ENCODE peak calls at places on chromosomes 1 and 21, in eight cellular contexts. One of them, this sample, is unnamed.

GRCh38 chr1:41006942-41007865 is 14.3 kb downstream of the SLFNL1 start:
- DNase-seq in A549: no peak
- DNase-seq in GM23338: no peak
- DNase-seq in SK-N-SH: no peak
- DNase-seq in K562: no peak
- DNase-seq in HCT116: no peak
- DNase-seq in HepG2: no peak
- DNase-seq in GM12878: no peak
- DNase-seq in this sample: no peak

GRCh38 chr1:85047472-85048295 is 616 bp downstream of the MCOLN3 start:
- DNase-seq in A549: peak
- DNase-seq in GM23338: peak
- DNase-seq in SK-N-SH: peak
- DNase-seq in K562: peak
- DNase-seq in HCT116: no peak
- DNase-seq in HepG2: no peak
- DNase-seq in GM12878: no peak
- DNase-seq in this sample: no peak

GRCh38 chr1:100930494-100930893 is 34.6 kb downstream of the SLC30A7 start:
- DNase-seq in A549: no peak
- DNase-seq in GM23338: no peak
- DNase-seq in SK-N-SH: no peak
- DNase-seq in K562: no peak
- DNase-seq in HCT116: no peak
- DNase-seq in HepG2: no peak
- DNase-seq in GM12878: no peak
- DNase-seq in this sample: no peak

GRCh38 chr1:154155282-154155681 is 409 bp upstream of the NUP210L start:
- DNase-seq in A549: no peak
- DNase-seq in GM23338: peak
- DNase-seq in SK-N-SH: no peak
- DNase-seq in K562: no peak
- DNase-seq in HCT116: no peak
- DNase-seq in HepG2: no peak
- DNase-seq in GM12878: no peak
- DNase-seq in this sample: no peak

GRCh38 chr1:11383553-11384169 is 95.3 kb upstream of the DISP3 start:
- DNase-seq in A549: no peak
- DNase-seq in GM23338: no peak
- DNase-seq in SK-N-SH: no peak
- DNase-seq in K562: no peak
- DNase-seq in HCT116: no peak
- DNase-seq in HepG2: no peak
- DNase-seq in GM12878: no peak
- DNase-seq in this sample: peak

GRCh38 chr1:33634806-33635205 is 162.4 kb downstream of the ZSCAN20 start:
- DNase-seq in A549: peak
- DNase-seq in GM23338: peak
- DNase-seq in SK-N-SH: peak
- DNase-seq in K562: peak
- DNase-seq in HCT116: peak
- DNase-seq in HepG2: peak
- DNase-seq in GM12878: no peak
- DNase-seq in this sample: peak

GRCh38 chr1:203152158-203153034 is 23.2 kb downstream of the MYBPH start:
- DNase-seq in A549: no peak
- DNase-seq in GM23338: no peak
- DNase-seq in SK-N-SH: no peak
- DNase-seq in K562: no peak
- DNase-seq in HCT116: no peak
- DNase-seq in HepG2: no peak
- DNase-seq in GM12878: no peak
- DNase-seq in this sample: no peak

GRCh38 chr1:228064296-228064695 is 18.2 kb upstream of the ARF1 start:
- DNase-seq in A549: no peak
- DNase-seq in GM23338: no peak
- DNase-seq in SK-N-SH: no peak
- DNase-seq in K562: no peak
- DNase-seq in HCT116: no peak
- DNase-seq in HepG2: no peak
- DNase-seq in GM12878: no peak
- DNase-seq in this sample: no peak

GRCh38 chr1:233114159-233114558 is 163.7 kb downstream of the NTPCR start:
- DNase-seq in A549: peak
- DNase-seq in GM23338: peak
- DNase-seq in SK-N-SH: no peak
- DNase-seq in K562: no peak
- DNase-seq in HCT116: peak
- DNase-seq in HepG2: no peak
- DNase-seq in GM12878: no peak
- DNase-seq in this sample: peak

GRCh38 chr21:38459490-38459889 is 38.8 kb downstream of the ERG start:
- DNase-seq in A549: no peak
- DNase-seq in GM23338: no peak
- DNase-seq in SK-N-SH: no peak
- DNase-seq in K562: no peak
- DNase-seq in HCT116: no peak
- DNase-seq in HepG2: no peak
- DNase-seq in GM12878: no peak
- DNase-seq in this sample: no peak

GRCh38 chr1:175422122-175422521 is 229.5 kb upstream of the KIAA0040 start:
- DNase-seq in A549: no peak
- DNase-seq in GM23338: no peak
- DNase-seq in SK-N-SH: no peak
- DNase-seq in K562: no peak
- DNase-seq in HCT116: no peak
- DNase-seq in HepG2: no peak
- DNase-seq in GM12878: no peak
- DNase-seq in this sample: no peak

GRCh38 chr1:55402117-55402516 is 187.0 kb upstream of the USP24 start:
- DNase-seq in A549: no peak
- DNase-seq in GM23338: no peak
- DNase-seq in SK-N-SH: no peak
- DNase-seq in K562: no peak
- DNase-seq in HCT116: no peak
- DNase-seq in HepG2: no peak
- DNase-seq in GM12878: no peak
- DNase-seq in this sample: no peak

GRCh38 chr1:156706647-156707008 is 1.2 kb upstream of the CRABP2 start:
- DNase-seq in A549: no peak
- DNase-seq in GM23338: peak
- DNase-seq in SK-N-SH: no peak
- DNase-seq in K562: peak
- DNase-seq in HCT116: no peak
- DNase-seq in HepG2: no peak
- DNase-seq in GM12878: no peak
- DNase-seq in this sample: no peak

GRCh38 chr1:180309338-180309737 is 79.3 kb downstream of the LHX4 start:
- DNase-seq in A549: peak
- DNase-seq in GM23338: no peak
- DNase-seq in SK-N-SH: no peak
- DNase-seq in K562: no peak
- DNase-seq in HCT116: no peak
- DNase-seq in HepG2: peak
- DNase-seq in GM12878: no peak
- DNase-seq in this sample: no peak
- TF ChIP-seq REST in A549: no peak
- TF ChIP-seq REST in GM23338: no peak
- TF ChIP-seq REST in SK-N-SH: no peak
- TF ChIP-seq REST in K562: no peak
- TF ChIP-seq REST in HCT116: no peak
- TF ChIP-seq REST in HepG2: no peak
- TF ChIP-seq REST in GM12878: no peak
- TF ChIP-seq REST in this sample: no peak

DNA sequence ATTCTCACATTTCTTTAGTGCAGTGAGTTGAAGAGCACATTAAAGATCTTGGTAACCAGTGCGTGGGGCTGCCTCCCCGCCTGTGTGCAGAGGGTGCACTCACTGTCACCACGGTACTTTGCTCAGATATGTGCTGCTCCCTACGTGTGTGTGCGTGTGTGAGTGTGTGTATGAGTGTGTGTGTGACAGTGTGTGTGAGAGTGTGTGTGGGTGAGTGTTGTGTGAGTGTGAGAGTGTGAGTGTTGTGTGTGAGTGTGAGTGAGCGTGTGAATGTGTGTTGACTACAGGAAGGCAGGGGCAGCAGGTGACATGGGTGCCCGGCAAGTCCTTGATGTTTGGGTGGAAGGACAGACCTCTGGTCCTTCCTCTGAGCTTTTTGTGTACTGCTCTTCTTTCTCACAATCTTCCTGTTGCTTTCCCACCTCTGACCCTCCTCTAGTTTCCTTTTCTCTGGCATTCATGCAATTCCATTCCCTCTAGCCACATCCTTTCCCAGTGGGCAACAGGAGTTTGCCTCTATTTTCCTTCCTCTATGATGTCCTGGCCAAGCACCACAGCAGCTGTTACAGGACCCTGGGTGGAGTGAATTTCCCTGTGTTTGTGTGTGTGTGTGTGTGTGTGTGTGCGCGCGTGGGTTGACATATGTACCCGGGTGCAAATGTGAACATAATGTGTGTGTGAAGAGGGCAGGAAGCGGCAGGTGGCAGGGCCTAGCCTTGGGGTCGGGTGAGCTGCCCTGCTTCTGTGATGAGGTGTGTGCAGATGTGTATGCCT is 19.8 kb downstream of the LHX4 start:
- DNase-seq in A549: no peak
- DNase-seq in GM23338: no peak
- DNase-seq in SK-N-SH: no peak
- DNase-seq in K562: no peak
- DNase-seq in HCT116: no peak
- DNase-seq in HepG2: no peak
- DNase-seq in GM12878: no peak
- DNase-seq in this sample: no peak
- TF ChIP-seq REST in A549: no peak
- TF ChIP-seq REST in GM23338: no peak
- TF ChIP-seq REST in SK-N-SH: no peak
- TF ChIP-seq REST in K562: no peak
- TF ChIP-seq REST in HCT116: no peak
- TF ChIP-seq REST in HepG2: no peak
- TF ChIP-seq REST in GM12878: no peak
- TF ChIP-seq REST in this sample: no peak

GRCh38 chr1:56967355-56967754 is 1.5 kb upstream of the C8B start:
- DNase-seq in A549: no peak
- DNase-seq in GM23338: peak
- DNase-seq in SK-N-SH: no peak
- DNase-seq in K562: no peak
- DNase-seq in HCT116: no peak
- DNase-seq in HepG2: no peak
- DNase-seq in GM12878: no peak
- DNase-seq in this sample: no peak
- TF ChIP-seq REST in A549: no peak
- TF ChIP-seq REST in GM23338: no peak
- TF ChIP-seq REST in SK-N-SH: no peak
- TF ChIP-seq REST in K562: no peak
- TF ChIP-seq REST in HCT116: no peak
- TF ChIP-seq REST in HepG2: no peak
- TF ChIP-seq REST in GM12878: no peak
- TF ChIP-seq REST in this sample: no peak

DNA sequence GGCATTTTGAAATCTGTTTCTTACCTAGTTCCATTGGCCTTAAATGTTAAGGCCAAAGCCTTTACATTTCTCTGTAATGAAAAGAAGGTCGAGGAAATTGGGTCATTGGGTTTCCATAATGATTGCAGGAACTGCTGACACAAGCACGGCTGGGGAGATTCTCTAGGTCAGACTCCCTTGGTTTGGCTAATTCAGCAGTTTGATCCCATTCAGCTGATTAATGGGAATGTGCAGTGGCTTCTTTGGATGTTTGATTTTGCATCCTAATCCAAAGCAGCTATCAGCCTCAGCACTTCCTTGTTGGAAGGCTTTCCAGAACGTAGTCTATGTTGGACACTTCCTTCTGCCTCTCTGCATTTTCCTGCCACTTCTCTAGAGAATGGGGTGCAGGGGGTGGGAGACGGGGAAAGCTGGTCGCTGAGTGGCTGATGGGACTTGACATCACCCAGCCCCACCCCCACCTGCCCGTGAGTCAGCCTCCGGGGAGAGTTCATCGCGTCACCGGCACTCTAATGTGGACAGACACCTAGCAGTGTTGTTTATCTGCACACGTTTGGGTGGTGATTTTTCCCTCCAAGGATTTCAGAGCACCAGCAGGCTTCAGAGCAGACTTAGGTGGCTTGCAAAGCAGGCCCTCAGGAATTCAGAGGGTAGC is 5.4 kb downstream of the PSEN2 start:
- DNase-seq in A549: peak
- DNase-seq in GM23338: peak
- DNase-seq in SK-N-SH: no peak
- DNase-seq in K562: peak
- DNase-seq in HCT116: peak
- DNase-seq in HepG2: no peak
- DNase-seq in GM12878: no peak
- DNase-seq in this sample: no peak
- TF ChIP-seq REST in A549: no peak
- TF ChIP-seq REST in GM23338: no peak
- TF ChIP-seq REST in SK-N-SH: no peak
- TF ChIP-seq REST in K562: no peak
- TF ChIP-seq REST in HCT116: no peak
- TF ChIP-seq REST in HepG2: no peak
- TF ChIP-seq REST in GM12878: no peak
- TF ChIP-seq REST in this sample: no peak

GRCh38 chr1:159854101-159854692 is 8.3 kb downstream of the VSIG8 start:
- DNase-seq in A549: peak
- DNase-seq in GM23338: peak
- DNase-seq in SK-N-SH: peak
- DNase-seq in K562: peak
- DNase-seq in HCT116: no peak
- DNase-seq in HepG2: no peak
- DNase-seq in GM12878: no peak
- DNase-seq in this sample: no peak

GRCh38 chr1:159848316-159848715 is 14.1 kb downstream of the VSIG8 start:
- DNase-seq in A549: no peak
- DNase-seq in GM23338: no peak
- DNase-seq in SK-N-SH: no peak
- DNase-seq in K562: no peak
- DNase-seq in HCT116: no peak
- DNase-seq in HepG2: no peak
- DNase-seq in GM12878: no peak
- DNase-seq in this sample: no peak

GRCh38 chr1:159853417-159853816 is 9.0 kb downstream of the VSIG8 start:
- DNase-seq in A549: no peak
- DNase-seq in GM23338: no peak
- DNase-seq in SK-N-SH: no peak
- DNase-seq in K562: no peak
- DNase-seq in HCT116: no peak
- DNase-seq in HepG2: no peak
- DNase-seq in GM12878: no peak
- DNase-seq in this sample: no peak

GRCh38 chr1:159849972-159850371 is 12.5 kb downstream of the VSIG8 start:
- DNase-seq in A549: no peak
- DNase-seq in GM23338: no peak
- DNase-seq in SK-N-SH: no peak
- DNase-seq in K562: no peak
- DNase-seq in HCT116: no peak
- DNase-seq in HepG2: no peak
- DNase-seq in GM12878: no peak
- DNase-seq in this sample: no peak

DNA sequence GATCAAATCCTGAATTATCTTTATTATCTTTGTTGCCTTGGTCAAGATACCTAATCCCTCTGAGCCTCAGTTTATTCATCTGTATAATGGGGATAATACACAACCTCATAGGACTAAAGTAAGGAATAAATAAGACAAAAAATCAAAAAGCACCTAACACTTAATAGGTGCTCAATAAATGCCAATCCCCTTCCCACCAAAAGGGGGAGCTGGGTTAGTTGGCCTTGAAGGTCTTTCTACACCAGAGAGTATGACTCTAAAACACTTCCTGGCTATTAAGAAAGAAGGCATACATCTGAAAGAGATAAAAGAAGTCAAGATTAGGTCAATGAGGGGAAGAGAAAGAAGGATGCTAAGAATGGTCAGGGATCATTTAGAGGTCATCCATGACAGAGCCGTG is 11.1 kb downstream of the VSIG8 start:
- DNase-seq in A549: no peak
- DNase-seq in GM23338: peak
- DNase-seq in SK-N-SH: no peak
- DNase-seq in K562: no peak
- DNase-seq in HCT116: no peak
- DNase-seq in HepG2: no peak
- DNase-seq in GM12878: no peak
- DNase-seq in this sample: no peak
- TF ChIP-seq REST in A549: no peak
- TF ChIP-seq REST in GM23338: no peak
- TF ChIP-seq REST in SK-N-SH: no peak
- TF ChIP-seq REST in K562: no peak
- TF ChIP-seq REST in HCT116: no peak
- TF ChIP-seq REST in HepG2: no peak
- TF ChIP-seq REST in GM12878: no peak
- TF ChIP-seq REST in this sample: no peak

This sample was measured in HL-60.